ENCODE peak calls at places on chromosome 11, in seven cellular contexts. C, H, A, R, O, X and S are unnamed samples.

GRCh38 chr11:35304393-35304790 is 115.0 kb downstream of the SLC1A2 start:
- DNase-seq in C (peak), H (no peak), A (peak), R (no peak), O (no peak), X (no peak), S (no peak)

GRCh38 chr11:70810131-70810530 is 411.8 kb downstream of the CTTN start:
- DNase-seq in C (no peak), H (no peak), A (no peak), R (no peak), O (no peak), X (no peak), S (no peak)

GRCh38 chr11:108218912-108219783 is 3.3 kb downstream of the NPAT start:
- DNase-seq in C (no peak), H (no peak), A (no peak), R (peak), O (no peak), X (no peak), S (no peak)

GRCh38 chr11:66289548-66290331 is 797 bp upstream of the YIF1A start:
- DNase-seq in C (peak), H (peak), A (no peak), R (peak), O (peak), X (peak), S (peak)

GRCh38 chr11:92707173-92707619 is 262.3 kb upstream of the MTNR1B start:
- DNase-seq in C (no peak), H (no peak), A (no peak), R (no peak), O (peak), X (no peak), S (no peak)

GRCh38 chr11:61627831-61628753 is 47.2 kb upstream of the SYT7 start:
- DNase-seq in C (peak), H (peak), A (peak), R (peak), O (peak), X (no peak), S (peak)

GRCh38 chr11:118277312-118277711 is 13.2 kb upstream of the MPZL2 start:
- DNase-seq in C (no peak), H (no peak), A (peak), R (peak), O (no peak), X (no peak), S (no peak)

GRCh38 chr11:108872781-108873291 is 208.0 kb downstream of the DDX10 start:
- DNase-seq in C (no peak), H (no peak), A (peak), R (no peak), O (no peak), X (no peak), S (no peak)

GRCh38 chr11:126716456-126717083 is 284.0 kb downstream of the KIRREL3 start:
- DNase-seq in C (no peak), H (peak), A (peak), R (peak), O (peak), X (no peak), S (peak)

GRCh38 chr11:75421035-75421602 is 11.9 kb downstream of the KLHL35 start:
- DNase-seq in C (no peak), H (no peak), A (no peak), R (no peak), O (no peak), X (no peak), S (no peak)

GRCh38 chr11:129145276-129145675 is 46.8 kb downstream of the ARHGAP32 start:
- DNase-seq in C (no peak), H (no peak), A (no peak), R (no peak), O (no peak), X (no peak), S (no peak)

GRCh38 chr11:122649133-122649532 is 6.4 kb upstream of the UBASH3B start:
- DNase-seq in C (peak), H (no peak), A (no peak), R (no peak), O (no peak), X (no peak), S (no peak)

GRCh38 chr11:134795017-134795416 is 383.0 kb upstream of the B3GAT1 start:
- DNase-seq in C (no peak), H (no peak), A (no peak), R (no peak), O (no peak), X (no peak), S (no peak)